ENCODE peak calls at places on chromosomes 4 and X, in seven cellular contexts. One of them, this sample, is unnamed.

GRCh38 chr4:187782425-187782824 is 213.1 kb upstream of the ZFP42 start:
- DNase-seq in GM23338: no peak
- DNase-seq in A549: no peak
- DNase-seq in testis: no peak
- DNase-seq in spleen: no peak
- DNase-seq in cardiac muscle cell: no peak
- DNase-seq in lower lobe of right lung: no peak
- DNase-seq in this sample: no peak

GRCh38 chr4:78776729-78777555 is 792 bp downstream of the BMP2K start:
- DNase-seq in cardiac muscle cell: peak; percentile 50
- DNase-seq in testis: peak; percentile 59
- DNase-seq in spleen: peak; percentile 88
- DNase-seq in A549: peak; percentile 41
- DNase-seq in lower lobe of right lung: peak; percentile 64
- DNase-seq in GM23338: peak; percentile 63
- DNase-seq in this sample: no peak

GRCh38 chr4:82423245-82424054 is 6.8 kb downstream of the HNRNPDL start:
- DNase-seq in spleen: no peak
- DNase-seq in GM23338: peak; percentile 17
- DNase-seq in cardiac muscle cell: no peak
- DNase-seq in lower lobe of right lung: no peak
- DNase-seq in A549: no peak
- DNase-seq in testis: no peak
- DNase-seq in this sample: no peak

GRCh38 chr4:148345509-148345908 is 96.7 kb downstream of the NR3C2 start:
- DNase-seq in GM23338: no peak
- DNase-seq in cardiac muscle cell: no peak
- DNase-seq in A549: no peak
- DNase-seq in spleen: no peak
- DNase-seq in testis: no peak
- DNase-seq in lower lobe of right lung: no peak
- DNase-seq in this sample: no peak

GRCh38 chr4:75666299-75666698 is 6.9 kb downstream of the G3BP2 start:
- DNase-seq in lower lobe of right lung: no peak
- DNase-seq in testis: no peak
- DNase-seq in spleen: no peak
- DNase-seq in cardiac muscle cell: no peak
- DNase-seq in GM23338: no peak
- DNase-seq in A549: no peak
- DNase-seq in this sample: no peak

GRCh38 chr4:53967971-53968370 is 96.4 kb downstream of the CHIC2 start:
- DNase-seq in GM23338: no peak
- DNase-seq in testis: no peak
- DNase-seq in spleen: no peak
- DNase-seq in lower lobe of right lung: no peak
- DNase-seq in A549: no peak
- DNase-seq in cardiac muscle cell: no peak
- DNase-seq in this sample: no peak

GRCh38 chr4:10032625-10033024 is 11.3 kb upstream of the SLC2A9 start:
- DNase-seq in cardiac muscle cell: peak; percentile 77
- DNase-seq in GM23338: no peak
- DNase-seq in A549: no peak
- DNase-seq in spleen: no peak
- DNase-seq in lower lobe of right lung: no peak
- DNase-seq in testis: no peak
- DNase-seq in this sample: no peak

GRCh38 chrX:135974279-135974856 is 580 bp upstream of the MMGT1 start:
- DNase-seq in GM23338: peak; percentile 78
- DNase-seq in lower lobe of right lung: peak; percentile 74
- DNase-seq in spleen: peak; percentile 89
- DNase-seq in testis: peak; percentile 86
- DNase-seq in cardiac muscle cell: peak; percentile 86
- DNase-seq in A549: peak; percentile 41
- DNase-seq in this sample: peak; percentile 82

GRCh38 chrX:133655262-133655913 is 240.1 kb upstream of the GPC4 start:
- DNase-seq in lower lobe of right lung: no peak
- DNase-seq in cardiac muscle cell: peak; percentile 3
- DNase-seq in spleen: no peak
- DNase-seq in testis: no peak
- DNase-seq in A549: no peak
- DNase-seq in GM23338: no peak
- DNase-seq in this sample: no peak

GRCh38 chr4:187598246-187598645 is 397.3 kb upstream of the ZFP42 start:
- DNase-seq in lower lobe of right lung: no peak
- DNase-seq in cardiac muscle cell: no peak
- DNase-seq in spleen: no peak
- DNase-seq in testis: no peak
- DNase-seq in GM23338: no peak
- DNase-seq in A549: no peak
- DNase-seq in this sample: no peak

GRCh38 chr4:27666943-27667342 is 806.3 kb downstream of the STIM2 start:
- DNase-seq in GM23338: peak; percentile 55
- DNase-seq in lower lobe of right lung: no peak
- DNase-seq in spleen: no peak
- DNase-seq in testis: no peak
- DNase-seq in cardiac muscle cell: no peak
- DNase-seq in A549: no peak
- DNase-seq in this sample: no peak

GRCh38 chr4:177302371-177303100 is 7.1 kb upstream of the NEIL3 start:
- DNase-seq in spleen: no peak
- DNase-seq in GM23338: no peak
- DNase-seq in lower lobe of right lung: no peak
- DNase-seq in A549: no peak
- DNase-seq in cardiac muscle cell: no peak
- DNase-seq in testis: no peak
- DNase-seq in this sample: peak; percentile 75

GRCh38 chr4:118351851-118352827 is 664 bp downstream of the PRSS12 start:
- DNase-seq in cardiac muscle cell: no peak
- DNase-seq in spleen: peak; percentile 74
- DNase-seq in testis: peak; percentile 63
- DNase-seq in lower lobe of right lung: peak; percentile 66
- DNase-seq in A549: peak; percentile 5
- DNase-seq in GM23338: peak; percentile 65
- DNase-seq in this sample: no peak

GRCh38 chr4:75289843-75290616 is 224.2 kb downstream of the RCHY1 start:
- DNase-seq in cardiac muscle cell: peak; percentile 25
- DNase-seq in GM23338: peak; percentile 81
- DNase-seq in lower lobe of right lung: no peak
- DNase-seq in A549: no peak
- DNase-seq in spleen: no peak
- DNase-seq in testis: peak; percentile 19
- DNase-seq in this sample: no peak

GRCh38 chrX:45006002-45006800 is 133.2 kb downstream of the KDM6A start:
- DNase-seq in GM23338: peak; percentile 29
- DNase-seq in cardiac muscle cell: no peak
- DNase-seq in spleen: no peak
- DNase-seq in lower lobe of right lung: no peak
- DNase-seq in testis: no peak
- DNase-seq in A549: peak; percentile 10
- DNase-seq in this sample: no peak

GRCh38 chr4:169286562-169287301 is 16.0 kb upstream of the SH3RF1 start:
- DNase-seq in lower lobe of right lung: no peak
- DNase-seq in testis: no peak
- DNase-seq in spleen: no peak
- DNase-seq in GM23338: peak; percentile 52
- DNase-seq in cardiac muscle cell: peak; percentile 14
- DNase-seq in A549: no peak
- DNase-seq in this sample: no peak

GRCh38 chrX:34893741-34894140 is 48.9 kb upstream of the FAM47B start:
- DNase-seq in A549: no peak
- DNase-seq in testis: no peak
- DNase-seq in lower lobe of right lung: no peak
- DNase-seq in spleen: no peak
- DNase-seq in cardiac muscle cell: no peak
- DNase-seq in GM23338: no peak
- DNase-seq in this sample: no peak
- TF ChIP-seq CTCF in A549: peak; percentile 48
- TF ChIP-seq CTCF in testis: no peak
- TF ChIP-seq CTCF in lower lobe of right lung: no peak
- TF ChIP-seq CTCF in spleen: no peak
- TF ChIP-seq CTCF in cardiac muscle cell: peak; percentile 32
- TF ChIP-seq CTCF in GM23338: peak; percentile 34
- TF ChIP-seq CTCF in this sample: peak; percentile 31

DNA sequence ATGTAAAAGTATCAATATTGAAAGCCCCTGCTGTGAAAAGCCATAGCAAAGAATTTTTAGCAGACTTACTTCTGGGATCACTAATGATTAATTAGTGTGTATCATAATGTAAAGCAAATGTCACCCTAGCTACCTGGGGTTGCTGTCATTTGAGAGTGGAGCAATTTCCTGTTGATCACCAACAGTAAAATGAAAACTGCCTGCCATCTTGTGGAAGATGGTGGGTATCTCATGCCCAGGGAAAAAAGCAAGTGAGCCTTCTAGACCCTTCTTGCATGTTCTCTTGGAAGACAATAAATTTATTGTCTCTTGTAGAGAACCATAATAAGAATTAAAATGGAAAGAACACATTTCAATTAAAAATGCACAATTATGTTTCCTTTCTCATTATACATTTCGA is 360.2 kb downstream of the ZIC3 start:
- DNase-seq in A549: no peak
- DNase-seq in lower lobe of right lung: no peak
- DNase-seq in GM23338: peak; percentile 53
- DNase-seq in cardiac muscle cell: no peak
- DNase-seq in testis: no peak
- DNase-seq in spleen: no peak
- DNase-seq in this sample: no peak
- H3K4me1 ChIP-seq in A549: no peaks in the 10 kb centered on the region
- H3K4me1 ChIP-seq in lower lobe of right lung: no peaks in the 10 kb centered on the region
- H3K4me1 ChIP-seq in GM23338: peaks cover 5% of the 10 kb centered on the region
- H3K4me1 ChIP-seq in cardiac muscle cell: no peaks in the 10 kb centered on the region
- H3K4me1 ChIP-seq in testis: no peaks in the 10 kb centered on the region
- H3K4me1 ChIP-seq in spleen: no peaks in the 10 kb centered on the region
- H3K4me1 ChIP-seq in this sample: no peaks in the 10 kb centered on the region

GRCh38 chr4:116849620-116850019 is 235.8 kb downstream of the TRAM1L1 start:
- DNase-seq in spleen: no peak
- DNase-seq in lower lobe of right lung: no peak
- DNase-seq in A549: no peak
- DNase-seq in testis: no peak
- DNase-seq in GM23338: peak; percentile 40
- DNase-seq in cardiac muscle cell: no peak
- DNase-seq in this sample: no peak
- TF ChIP-seq CTCF in spleen: no peak
- TF ChIP-seq CTCF in lower lobe of right lung: no peak
- TF ChIP-seq CTCF in A549: no peak
- TF ChIP-seq CTCF in testis: no peak
- TF ChIP-seq CTCF in GM23338: peak; percentile 49
- TF ChIP-seq CTCF in cardiac muscle cell: no peak
- TF ChIP-seq CTCF in this sample: no peak

DNA sequence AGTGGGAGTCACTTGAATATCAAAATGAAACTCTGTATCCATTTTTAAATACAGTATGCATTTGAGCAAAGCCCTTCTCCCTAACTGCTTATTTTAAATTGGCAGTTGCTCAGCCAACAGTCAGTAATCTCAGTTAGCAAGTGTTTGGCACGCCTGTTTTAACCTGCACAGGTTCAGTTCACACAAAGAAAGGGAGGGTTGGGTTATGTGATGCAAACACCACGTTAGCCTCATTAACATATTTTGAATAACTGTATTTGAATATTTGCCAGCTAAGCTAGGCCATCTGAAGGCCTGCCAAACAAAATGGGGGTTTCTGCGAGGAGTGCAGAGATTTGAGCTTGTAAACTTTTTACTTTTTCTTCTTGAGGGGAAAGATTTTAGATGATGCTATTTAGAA is 19.8 kb downstream of the GAB1 start:
- DNase-seq in spleen: no peak
- DNase-seq in GM23338: peak; percentile 40
- DNase-seq in cardiac muscle cell: no peak
- DNase-seq in lower lobe of right lung: no peak
- DNase-seq in testis: no peak
- DNase-seq in A549: no peak
- DNase-seq in this sample: no peak
- H3K4me1 ChIP-seq in spleen: peaks cover 40% of the 10 kb centered on the region
- H3K4me1 ChIP-seq in GM23338: peaks cover 89% of the 10 kb centered on the region
- H3K4me1 ChIP-seq in cardiac muscle cell: peaks cover 54% of the 10 kb centered on the region
- H3K4me1 ChIP-seq in lower lobe of right lung: peaks cover 92% of the 10 kb centered on the region
- H3K4me1 ChIP-seq in testis: peaks cover 80% of the 10 kb centered on the region
- H3K4me1 ChIP-seq in A549: peaks cover 38% of the 10 kb centered on the region
- H3K4me1 ChIP-seq in this sample: peaks cover 22% of the 10 kb centered on the region

DNA sequence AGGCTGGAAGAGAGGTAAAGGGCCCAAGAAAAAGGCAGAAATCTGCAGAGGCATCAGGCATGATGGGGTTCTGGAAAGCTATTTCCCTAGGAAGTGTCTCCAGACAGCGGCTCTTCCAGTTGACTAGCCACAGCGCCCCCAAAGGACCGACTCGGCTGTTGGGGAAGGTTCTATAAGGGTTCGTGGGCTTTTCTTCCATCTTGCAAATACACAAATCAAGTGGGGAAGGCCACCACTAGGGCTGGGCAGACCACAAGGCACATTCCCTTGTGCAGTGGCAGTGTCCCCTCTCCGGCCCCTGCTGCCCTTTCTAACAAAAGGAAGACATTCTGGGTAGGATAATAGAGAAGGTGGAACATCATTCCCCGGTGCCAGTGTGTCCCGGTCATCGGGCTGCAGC is 18.2 kb downstream of the BCOR start:
- DNase-seq in GM23338: no peak
- DNase-seq in testis: no peak
- DNase-seq in A549: no peak
- DNase-seq in spleen: no peak
- DNase-seq in lower lobe of right lung: no peak
- DNase-seq in cardiac muscle cell: no peak
- DNase-seq in this sample: no peak
- TF ChIP-seq CTCF in GM23338: peak; percentile 31
- TF ChIP-seq CTCF in testis: no peak
- TF ChIP-seq CTCF in A549: no peak
- TF ChIP-seq CTCF in spleen: no peak
- TF ChIP-seq CTCF in lower lobe of right lung: no peak
- TF ChIP-seq CTCF in cardiac muscle cell: no peak
- TF ChIP-seq CTCF in this sample: no peak

DNA sequence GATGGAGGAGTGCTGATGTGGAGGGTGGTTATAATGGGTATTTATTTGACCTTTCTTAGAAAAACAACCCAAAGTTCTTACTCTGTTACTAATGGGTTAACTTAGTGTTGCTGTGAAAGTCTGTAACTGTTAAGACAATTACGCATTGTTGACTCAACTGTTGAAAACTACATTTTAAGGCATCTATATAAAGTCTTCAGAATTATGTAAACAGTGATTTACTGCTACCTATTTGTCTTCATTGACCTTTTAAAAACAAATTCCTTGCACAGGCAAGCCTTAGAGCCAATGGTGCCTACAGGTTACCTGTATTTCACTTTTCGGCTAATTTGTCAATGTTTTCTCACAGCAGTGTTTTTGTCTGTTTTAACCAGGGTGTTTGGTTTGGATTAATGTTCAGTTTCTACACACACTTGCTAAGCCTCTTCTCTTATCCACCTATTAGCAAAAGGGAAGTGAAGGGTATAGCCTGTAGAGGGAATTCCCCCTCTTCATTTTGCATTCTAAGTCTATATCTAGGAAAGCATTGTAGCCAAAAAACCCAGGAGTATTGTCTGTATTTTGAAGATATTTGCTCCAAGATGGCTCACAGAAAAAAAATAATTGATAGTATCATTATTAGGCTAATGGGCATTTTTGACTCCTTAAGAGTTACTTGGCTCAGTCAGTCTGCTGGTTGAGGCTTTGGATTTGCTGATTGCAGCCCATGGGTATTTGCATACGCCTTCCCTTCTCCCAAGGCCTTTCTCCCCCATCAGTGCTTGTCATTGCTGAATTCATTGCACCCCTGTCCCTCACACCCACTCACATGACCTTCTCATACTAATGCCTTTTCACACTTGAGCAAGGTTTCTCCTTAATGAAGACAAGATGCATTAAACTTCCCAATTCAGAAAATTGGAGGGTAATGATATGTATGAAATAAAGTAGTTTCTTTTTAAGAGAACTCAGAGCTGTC is 30.5 kb downstream of the AFF1 start:
- DNase-seq in lower lobe of right lung: no peak
- DNase-seq in cardiac muscle cell: no peak
- DNase-seq in spleen: no peak
- DNase-seq in A549: no peak
- DNase-seq in GM23338: peak; percentile 53
- DNase-seq in testis: no peak
- DNase-seq in this sample: no peak
- H3K4me1 ChIP-seq in lower lobe of right lung: peaks cover 52% of the 10 kb centered on the region
- H3K4me1 ChIP-seq in cardiac muscle cell: peaks cover 42% of the 10 kb centered on the region
- H3K4me1 ChIP-seq in spleen: peaks cover 36% of the 10 kb centered on the region
- H3K4me1 ChIP-seq in A549: peaks cover 60% of the 10 kb centered on the region
- H3K4me1 ChIP-seq in GM23338: peaks cover 75% of the 10 kb centered on the region
- H3K4me1 ChIP-seq in testis: peaks cover 5% of the 10 kb centered on the region
- H3K4me1 ChIP-seq in this sample: peaks cover 2% of the 10 kb centered on the region

This sample was measured in ascending aorta.